ENCODE peak calls at places on chromosome 2, in six cellular contexts. One of them, this sample, is unnamed.

GRCh38 chr2:216015722-216016464 is 2.5 kb upstream of the MREG start:
- DNase-seq in OCI-LY7: peak; percentile 85
- DNase-seq in stomach: no peak
- DNase-seq in MCF 10A: no peak
- DNase-seq in tibial nerve: no peak
- DNase-seq in astrocyte of the spinal cord: no peak
- DNase-seq in this sample: no peak

GRCh38 chr2:163736433-163737168 is 793 bp upstream of the FIGN start:
- DNase-seq in astrocyte of the spinal cord: peak; percentile 48
- DNase-seq in MCF 10A: peak; percentile 39
- DNase-seq in OCI-LY7: no peak
- DNase-seq in stomach: no peak
- DNase-seq in tibial nerve: no peak
- DNase-seq in this sample: peak; percentile 29

GRCh38 chr2:235070063-235070706 is 118.4 kb downstream of the SH3BP4 start:
- DNase-seq in stomach: no peak
- DNase-seq in OCI-LY7: no peak
- DNase-seq in tibial nerve: no peak
- DNase-seq in MCF 10A: peak; percentile 38
- DNase-seq in astrocyte of the spinal cord: no peak
- DNase-seq in this sample: no peak

GRCh38 chr2:46857871-46858696 is 57.5 kb downstream of the MCFD2 start:
- DNase-seq in OCI-LY7: no peak
- DNase-seq in stomach: no peak
- DNase-seq in MCF 10A: no peak
- DNase-seq in tibial nerve: no peak
- DNase-seq in astrocyte of the spinal cord: peak; percentile 84
- DNase-seq in this sample: peak; percentile 93

GRCh38 chr2:239067196-239067865 is 219.4 kb downstream of the TWIST2 start:
- DNase-seq in astrocyte of the spinal cord: no peak
- DNase-seq in MCF 10A: no peak
- DNase-seq in OCI-LY7: no peak
- DNase-seq in tibial nerve: no peak
- DNase-seq in stomach: no peak
- DNase-seq in this sample: no peak

GRCh38 chr2:234425923-234426603 is 70.8 kb downstream of the ARL4C start:
- DNase-seq in OCI-LY7: peak; percentile 97
- DNase-seq in MCF 10A: no peak
- DNase-seq in astrocyte of the spinal cord: no peak
- DNase-seq in stomach: peak; percentile 48
- DNase-seq in tibial nerve: no peak
- DNase-seq in this sample: no peak

GRCh38 chr2:190968522-190968921 is 45.4 kb downstream of the STAT1 start:
- DNase-seq in tibial nerve: no peak
- DNase-seq in OCI-LY7: no peak
- DNase-seq in stomach: no peak
- DNase-seq in astrocyte of the spinal cord: no peak
- DNase-seq in MCF 10A: no peak
- DNase-seq in this sample: no peak

GRCh38 chr2:79099140-79099686 is 11.4 kb upstream of the REG1B start:
- DNase-seq in OCI-LY7: peak; percentile 45
- DNase-seq in stomach: no peak
- DNase-seq in tibial nerve: no peak
- DNase-seq in MCF 10A: no peak
- DNase-seq in astrocyte of the spinal cord: no peak
- DNase-seq in this sample: no peak

GRCh38 chr2:20001361-20001863 is 11.1 kb downstream of the MATN3 start:
- DNase-seq in OCI-LY7: no peak
- DNase-seq in tibial nerve: no peak
- DNase-seq in MCF 10A: no peak
- DNase-seq in stomach: no peak
- DNase-seq in astrocyte of the spinal cord: no peak
- DNase-seq in this sample: no peak

GRCh38 chr2:107597507-107597906 is 229.2 kb upstream of the RGPD4 start:
- DNase-seq in stomach: no peak
- DNase-seq in astrocyte of the spinal cord: no peak
- DNase-seq in MCF 10A: no peak
- DNase-seq in OCI-LY7: no peak
- DNase-seq in tibial nerve: no peak
- DNase-seq in this sample: no peak

GRCh38 chr2:101012706-101013181 is 10.7 kb downstream of the RPL31 start:
- DNase-seq in OCI-LY7: peak; percentile 47
- DNase-seq in MCF 10A: peak; percentile 60
- DNase-seq in tibial nerve: peak; percentile 72
- DNase-seq in astrocyte of the spinal cord: peak; percentile 44
- DNase-seq in stomach: no peak
- DNase-seq in this sample: peak; percentile 54

GRCh38 chr2:148130571-148130970 is 109.7 kb downstream of the MBD5 start:
- DNase-seq in OCI-LY7: no peak
- DNase-seq in MCF 10A: peak; percentile 5
- DNase-seq in tibial nerve: no peak
- DNase-seq in stomach: no peak
- DNase-seq in astrocyte of the spinal cord: peak; percentile 30
- DNase-seq in this sample: peak; percentile 19

GRCh38 chr2:68059769-68060525 is 2.9 kb downstream of the C1D start:
- DNase-seq in tibial nerve: no peak
- DNase-seq in stomach: no peak
- DNase-seq in MCF 10A: no peak
- DNase-seq in astrocyte of the spinal cord: no peak
- DNase-seq in OCI-LY7: no peak
- DNase-seq in this sample: peak; percentile 23

GRCh38 chr2:88452980-88453582 is 588 bp upstream of the FOXI3 start:
- DNase-seq in astrocyte of the spinal cord: peak; percentile 40
- DNase-seq in OCI-LY7: no peak
- DNase-seq in tibial nerve: no peak
- DNase-seq in stomach: no peak
- DNase-seq in MCF 10A: no peak
- DNase-seq in this sample: peak; percentile 19

GRCh38 chr2:231050018-231050901 is 6.4 kb upstream of the PSMD1 start:
- DNase-seq in stomach: peak; percentile 93
- DNase-seq in OCI-LY7: no peak
- DNase-seq in astrocyte of the spinal cord: no peak
- DNase-seq in tibial nerve: no peak
- DNase-seq in MCF 10A: no peak
- DNase-seq in this sample: no peak

GRCh38 chr2:113197347-113198047 is 23.7 kb downstream of the PSD4 start:
- DNase-seq in OCI-LY7: no peak
- DNase-seq in tibial nerve: no peak
- DNase-seq in stomach: no peak
- DNase-seq in astrocyte of the spinal cord: no peak
- DNase-seq in MCF 10A: no peak
- DNase-seq in this sample: no peak

GRCh38 chr2:67322361-67323001 is 74.7 kb upstream of the ETAA1 start:
- DNase-seq in stomach: no peak
- DNase-seq in OCI-LY7: no peak
- DNase-seq in astrocyte of the spinal cord: peak; percentile 64
- DNase-seq in tibial nerve: no peak
- DNase-seq in MCF 10A: peak; percentile 76
- DNase-seq in this sample: peak; percentile 61

GRCh38 chr2:160324917-160325316 is 124.8 kb upstream of the ITGB6 start:
- DNase-seq in stomach: no peak
- DNase-seq in astrocyte of the spinal cord: no peak
- DNase-seq in tibial nerve: no peak
- DNase-seq in OCI-LY7: no peak
- DNase-seq in MCF 10A: no peak
- DNase-seq in this sample: no peak

GRCh38 chr2:49080681-49081080 is 73.6 kb downstream of the FSHR start:
- DNase-seq in astrocyte of the spinal cord: no peak
- DNase-seq in OCI-LY7: no peak
- DNase-seq in stomach: no peak
- DNase-seq in tibial nerve: no peak
- DNase-seq in MCF 10A: no peak
- DNase-seq in this sample: no peak

GRCh38 chr2:68837164-68837860 is 33.9 kb downstream of the BMP10 start:
- DNase-seq in MCF 10A: peak; percentile 84
- DNase-seq in stomach: peak; percentile 82
- DNase-seq in astrocyte of the spinal cord: peak; percentile 30
- DNase-seq in tibial nerve: peak; percentile 70
- DNase-seq in OCI-LY7: peak; percentile 85
- DNase-seq in this sample: peak; percentile 61

GRCh38 chr2:10080536-10081304 is 509 bp upstream of the CYS1 start:
- DNase-seq in stomach: no peak
- DNase-seq in OCI-LY7: peak; percentile 37
- DNase-seq in tibial nerve: no peak
- DNase-seq in astrocyte of the spinal cord: peak; percentile 38
- DNase-seq in MCF 10A: no peak
- DNase-seq in this sample: no peak

GRCh38 chr2:70717431-70718038 is 50.5 kb downstream of the ADD2 start:
- DNase-seq in astrocyte of the spinal cord: no peak
- DNase-seq in stomach: no peak
- DNase-seq in OCI-LY7: no peak
- DNase-seq in tibial nerve: no peak
- DNase-seq in MCF 10A: no peak
- DNase-seq in this sample: no peak

GRCh38 chr2:109195193-109196045 is 66.4 kb downstream of the SH3RF3 start:
- DNase-seq in MCF 10A: no peak
- DNase-seq in astrocyte of the spinal cord: no peak
- DNase-seq in OCI-LY7: no peak
- DNase-seq in stomach: no peak
- DNase-seq in tibial nerve: no peak
- DNase-seq in this sample: no peak

GRCh38 chr2:234446404-234447076 is 50.3 kb downstream of the ARL4C start:
- DNase-seq in stomach: peak; percentile 60
- DNase-seq in OCI-LY7: peak; percentile 93
- DNase-seq in astrocyte of the spinal cord: no peak
- DNase-seq in tibial nerve: peak; percentile 41
- DNase-seq in MCF 10A: peak; percentile 63
- DNase-seq in this sample: peak; percentile 19

GRCh38 chr2:177731384-177731783 is 338.8 kb downstream of the AGPS start:
- DNase-seq in stomach: no peak
- DNase-seq in astrocyte of the spinal cord: no peak
- DNase-seq in MCF 10A: no peak
- DNase-seq in OCI-LY7: no peak
- DNase-seq in tibial nerve: no peak
- DNase-seq in this sample: no peak

GRCh38 chr2:235901243-235901642 is 266.9 kb downstream of the GBX2 start:
- DNase-seq in stomach: no peak
- DNase-seq in tibial nerve: no peak
- DNase-seq in astrocyte of the spinal cord: no peak
- DNase-seq in OCI-LY7: no peak
- DNase-seq in MCF 10A: no peak
- DNase-seq in this sample: no peak

GRCh38 chr2:150143087-150143536 is 344.4 kb downstream of the RND3 start:
- DNase-seq in astrocyte of the spinal cord: peak; percentile 58
- DNase-seq in OCI-LY7: no peak
- DNase-seq in tibial nerve: no peak
- DNase-seq in MCF 10A: peak; percentile 23
- DNase-seq in stomach: no peak
- DNase-seq in this sample: peak; percentile 73

DNA sequence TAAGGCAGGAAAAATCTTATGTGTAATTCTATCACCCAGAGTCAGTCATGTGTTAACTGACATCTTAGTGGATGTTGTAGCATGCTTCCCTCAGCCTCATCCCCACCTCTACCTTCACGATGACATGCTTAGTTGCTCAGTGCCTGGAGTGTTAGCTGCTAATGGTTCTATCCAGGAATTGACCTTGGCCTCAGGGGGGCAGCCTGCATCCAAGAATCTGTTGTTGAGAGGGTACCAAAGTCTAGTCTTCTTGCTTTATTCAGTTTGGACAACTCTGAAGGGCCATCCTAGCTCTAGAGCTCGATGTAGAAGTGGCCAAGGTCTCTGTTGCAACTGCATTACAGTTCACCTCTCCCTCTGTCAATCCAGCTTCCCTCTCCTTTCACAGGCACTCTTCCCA is 61.2 kb downstream of the ACYP2 start:
- DNase-seq in OCI-LY7: peak; percentile 18
- DNase-seq in astrocyte of the spinal cord: peak; percentile 51
- DNase-seq in stomach: no peak
- DNase-seq in tibial nerve: peak; percentile 53
- DNase-seq in MCF 10A: peak; percentile 40
- DNase-seq in this sample: peak; percentile 61
- TF ChIP-seq CTCF in OCI-LY7: peak; percentile 62
- TF ChIP-seq CTCF in astrocyte of the spinal cord: peak; percentile 56
- TF ChIP-seq CTCF in stomach: no peak
- TF ChIP-seq CTCF in tibial nerve: no peak
- TF ChIP-seq CTCF in MCF 10A: peak; percentile 10
- TF ChIP-seq CTCF in this sample: peak; percentile 64

GRCh38 chr2:26727641-26728561 is 35.4 kb downstream of the KCNK3 start:
- DNase-seq in MCF 10A: no peak
- DNase-seq in astrocyte of the spinal cord: no peak
- DNase-seq in stomach: no peak
- DNase-seq in OCI-LY7: no peak
- DNase-seq in tibial nerve: no peak
- DNase-seq in this sample: no peak
- TF ChIP-seq CTCF in MCF 10A: no peak
- TF ChIP-seq CTCF in astrocyte of the spinal cord: peak; percentile 13
- TF ChIP-seq CTCF in stomach: no peak
- TF ChIP-seq CTCF in OCI-LY7: no peak
- TF ChIP-seq CTCF in tibial nerve: no peak
- TF ChIP-seq CTCF in this sample: no peak

DNA sequence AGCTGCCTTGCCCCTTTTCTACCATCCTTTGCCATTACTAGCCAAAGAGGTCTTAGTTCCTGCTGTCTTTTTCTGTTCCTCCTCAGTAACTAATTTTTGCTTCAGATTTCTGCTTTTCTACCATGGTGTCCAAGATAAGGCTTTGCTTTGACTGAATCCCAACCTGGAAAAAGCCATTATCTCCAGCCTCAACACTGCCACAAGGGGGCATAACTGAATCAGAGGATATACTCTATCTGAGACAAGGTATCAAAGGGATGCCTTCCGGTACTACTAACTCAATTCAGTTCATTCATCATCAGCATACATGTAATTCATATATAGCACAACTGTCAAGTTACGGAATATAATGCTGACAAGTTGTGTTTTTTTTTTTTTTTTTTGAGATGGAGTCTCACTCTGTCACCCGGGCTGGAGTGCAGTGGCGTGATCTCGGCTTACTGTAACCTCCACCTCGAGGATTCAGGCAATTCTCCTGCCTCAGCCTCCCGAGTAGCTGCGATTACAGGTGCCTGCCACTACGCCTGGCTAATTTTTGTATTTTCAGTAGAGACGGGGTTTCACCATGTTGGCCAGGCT is 11.4 kb downstream of the OSGEPL1 start:
- DNase-seq in tibial nerve: peak; percentile 50
- DNase-seq in MCF 10A: peak; percentile 52
- DNase-seq in stomach: peak; percentile 32
- DNase-seq in astrocyte of the spinal cord: peak; percentile 23
- DNase-seq in OCI-LY7: peak; percentile 64
- DNase-seq in this sample: peak; percentile 39
- TF ChIP-seq CTCF in tibial nerve: peak; percentile 45
- TF ChIP-seq CTCF in MCF 10A: peak; percentile 61
- TF ChIP-seq CTCF in stomach: peak; percentile 41
- TF ChIP-seq CTCF in astrocyte of the spinal cord: peak; percentile 77
- TF ChIP-seq CTCF in OCI-LY7: peak; percentile 83
- TF ChIP-seq CTCF in this sample: peak; percentile 78

GRCh38 chr2:219959471-219959870 is 332.0 kb downstream of the SLC4A3 start:
- DNase-seq in astrocyte of the spinal cord: no peak
- DNase-seq in stomach: no peak
- DNase-seq in tibial nerve: no peak
- DNase-seq in OCI-LY7: no peak
- DNase-seq in MCF 10A: no peak
- DNase-seq in this sample: no peak
- TF ChIP-seq CTCF in astrocyte of the spinal cord: no peak
- TF ChIP-seq CTCF in stomach: no peak
- TF ChIP-seq CTCF in tibial nerve: no peak
- TF ChIP-seq CTCF in OCI-LY7: no peak
- TF ChIP-seq CTCF in MCF 10A: no peak
- TF ChIP-seq CTCF in this sample: no peak

GRCh38 chr2:165417009-165417408 is 52.5 kb upstream of the CSRNP3 start:
- DNase-seq in MCF 10A: no peak
- DNase-seq in tibial nerve: no peak
- DNase-seq in astrocyte of the spinal cord: no peak
- DNase-seq in stomach: no peak
- DNase-seq in OCI-LY7: no peak
- DNase-seq in this sample: no peak
- TF ChIP-seq CTCF in MCF 10A: no peak
- TF ChIP-seq CTCF in tibial nerve: no peak
- TF ChIP-seq CTCF in astrocyte of the spinal cord: no peak
- TF ChIP-seq CTCF in stomach: no peak
- TF ChIP-seq CTCF in OCI-LY7: peak; percentile 43
- TF ChIP-seq CTCF in this sample: no peak

This sample was measured in fibroblast of villous mesenchyme.